ENCODE peak calls at places on chromosomes 1 and 21, in six cellular contexts. D, G, F, T, V and K are unnamed samples.

GRCh38 chr1:161902146-161902545 is 121.5 kb downstream of the OLFML2B start:
- DNase-seq in D (no peak), G (no peak), F (no peak), T (no peak), V (no peak), K (no peak)

GRCh38 chr1:22745675-22746585 is 35.3 kb downstream of the EPHB2 start:
- DNase-seq in D (no peak), G (no peak), F (peak), T (peak), V (no peak), K (no peak)

GRCh38 chr1:156376146-156376545 is 7.1 kb downstream of the RHBG start:
- DNase-seq in D (no peak), G (no peak), F (peak), T (peak), V (no peak), K (no peak)

GRCh38 chr1:79982218-79982617 is 975.7 kb upstream of the ADGRL4 start:
- DNase-seq in D (peak), G (no peak), F (peak), T (peak), V (no peak), K (no peak)

GRCh38 chr1:2260917-2261316 is 32.8 kb downstream of the SKI start:
- DNase-seq in D (no peak), G (no peak), F (no peak), T (no peak), V (no peak), K (no peak)

GRCh38 chr1:12433323-12434053 is 184.5 kb downstream of the DHRS3 start:
- DNase-seq in D (no peak), G (no peak), F (peak), T (peak), V (peak), K (peak)

GRCh38 chr1:115329965-115330364 is 8.1 kb downstream of the NGF start:
- DNase-seq in D (no peak), G (no peak), F (no peak), T (peak), V (no peak), K (no peak)

GRCh38 chr1:186828612-186829542 is at the start of gene PLA2G4A:
- DNase-seq in D (no peak), G (no peak), F (peak), T (peak), V (peak), K (no peak)

GRCh38 chr1:198677027-198677426 is 38.2 kb downstream of the PTPRC start:
- DNase-seq in D (no peak), G (no peak), F (no peak), T (no peak), V (no peak), K (no peak)

GRCh38 chr1:38835230-38835827 is 24.2 kb downstream of the RRAGC start:
- DNase-seq in D (peak), G (peak), F (peak), T (peak), V (no peak), K (peak)

GRCh38 chr1:153246825-153247224 is 12.7 kb upstream of the LORICRIN start:
- DNase-seq in D (no peak), G (no peak), F (no peak), T (no peak), V (no peak), K (no peak)

GRCh38 chr1:64051801-64052200 is 151.6 kb upstream of the UBE2U start:
- DNase-seq in D (no peak), G (no peak), F (no peak), T (peak), V (no peak), K (no peak)

GRCh38 chr21:21715286-21715969 is 717.2 kb downstream of the NCAM2 start:
- DNase-seq in D (no peak), G (no peak), F (peak), T (peak), V (no peak), K (no peak)

GRCh38 chr1:9099555-9099954 is 29.3 kb downstream of the GPR157 start:
- DNase-seq in D (no peak), G (no peak), F (no peak), T (no peak), V (no peak), K (no peak)

GRCh38 chr1:16922466-16922865 is 735 bp downstream of the CROCC start:
- DNase-seq in D (no peak), G (no peak), F (no peak), T (no peak), V (peak), K (no peak)

GRCh38 chr1:110235181-110235838 is 25.2 kb downstream of the KCNC4 start:
- DNase-seq in D (no peak), G (no peak), F (no peak), T (peak), V (no peak), K (no peak)

GRCh38 chr1:82950606-82951200 is 1048.2 kb downstream of the TTLL7 start:
- DNase-seq in D (no peak), G (no peak), F (no peak), T (no peak), V (no peak), K (no peak)

GRCh38 chr21:28684351-28684750 is 308.3 kb downstream of the LTN1 start:
- DNase-seq in D (no peak), G (no peak), F (no peak), T (peak), V (no peak), K (no peak)

GRCh38 chr21:15706686-15707085 is 23.1 kb upstream of the USP25 start:
- DNase-seq in D (peak), G (peak), F (peak), T (peak), V (no peak), K (no peak)

GRCh38 chr1:8431028-8431427 is 113.1 kb downstream of the SLC45A1 start:
- DNase-seq in D (no peak), G (no peak), F (no peak), T (no peak), V (no peak), K (peak)

GRCh38 chr1:205998457-205999241 is 4.5 kb downstream of the RAB7B start:
- DNase-seq in D (no peak), G (no peak), F (no peak), T (no peak), V (no peak), K (no peak)

GRCh38 chr1:170967042-170967910 is 31.9 kb downstream of the MROH9 start:
- DNase-seq in D (peak), G (no peak), F (peak), T (peak), V (no peak), K (peak)

GRCh38 chr1:121516279-121516967 is 331.6 kb downstream of the SRGAP2C start:
- DNase-seq in D (peak), G (no peak), F (peak), T (no peak), V (peak), K (peak)

GRCh38 chr1:17307946-17308345 is at the start of gene PADI4:
- DNase-seq in D (no peak), G (no peak), F (no peak), T (no peak), V (peak), K (no peak)

GRCh38 chr1:217747156-217747769 is 116.1 kb downstream of the SPATA17 start:
- DNase-seq in D (peak), G (no peak), F (peak), T (peak), V (no peak), K (no peak)

GRCh38 chr1:155124503-155125463 is 2.9 kb upstream of the EFNA1 start:
- DNase-seq in D (no peak), G (no peak), F (no peak), T (no peak), V (no peak), K (no peak)

GRCh38 chr1:87450615-87451209 is 122.0 kb downstream of the LMO4 start:
- DNase-seq in D (no peak), G (no peak), F (peak), T (no peak), V (no peak), K (no peak)

GRCh38 chr1:178093958-178094751 is at the start of gene RASAL2:
- DNase-seq in D (no peak), G (no peak), F (peak), T (peak), V (peak), K (no peak)

GRCh38 chr21:42426876-42427480 is 23.3 kb downstream of the UBASH3A start:
- DNase-seq in D (no peak), G (no peak), F (no peak), T (no peak), V (no peak), K (no peak)